ENCODE peak calls at places on chromosomes 11 and 22, in seven cellular contexts. K, P, L, T, X, Z and I are unnamed samples.

GRCh38 chr11:114159802-114160588 is 100.5 kb downstream of the ZBTB16 start:
- DNase-seq in T (peak; percentile 99), P (peak; percentile 98), X (peak; percentile 99), Z (peak; percentile 92), L (peak; percentile 99), K (peak; percentile 86), I (peak; percentile 98)

GRCh38 chr11:12884751-12885318 is 124.3 kb upstream of the RASSF10 start:
- DNase-seq in P (no peak), X (no peak), K (no peak), Z (no peak), T (no peak), L (no peak), I (no peak)

GRCh38 chr11:95520765-95521542 is 268.6 kb downstream of the FAM76B start:
- DNase-seq in L (no peak), T (no peak), X (peak; percentile 62), Z (peak; percentile 65), P (peak; percentile 99), K (no peak), I (no peak)

GRCh38 chr11:121892863-121893262 is 223.2 kb downstream of the BLID start:
- DNase-seq in K (no peak), T (peak; percentile 74), P (peak; percentile 70), L (no peak), X (peak; percentile 34), Z (peak; percentile 76), I (no peak)

GRCh38 chr22:36737776-36738175 is 34.2 kb upstream of the CACNG2 start:
- DNase-seq in P (peak; percentile 49), X (no peak), K (no peak), Z (no peak), L (peak; percentile 81), T (no peak), I (no peak)

GRCh38 chr11:108142304-108142703 is 20.9 kb downstream of the ACAT1 start:
- DNase-seq in Z (no peak), L (no peak), X (no peak), P (no peak), K (no peak), T (no peak), I (no peak)

GRCh38 chr11:47714554-47715081 is 551 bp downstream of the AGBL2 start:
- DNase-seq in Z (peak; percentile 10), K (no peak), L (peak; percentile 62), T (peak; percentile 28), X (no peak), P (peak; percentile 19), I (no peak)

GRCh38 chr11:110311783-110312578 is 15.6 kb upstream of the RDX start:
- DNase-seq in L (no peak), Z (peak; percentile 74), K (no peak), T (peak; percentile 87), X (peak; percentile 63), P (peak; percentile 59), I (peak; percentile 54)

GRCh38 chr11:2930705-2931415 is 1.6 kb upstream of the PHLDA2 start:
- DNase-seq in T (peak; percentile 51), P (peak; percentile 84), X (peak; percentile 84), K (no peak), L (peak; percentile 94), Z (no peak), I (no peak)

GRCh38 chr22:24444729-24445466 is 17.5 kb downstream of the ADORA2A start:
- DNase-seq in P (no peak), K (no peak), T (no peak), Z (no peak), L (no peak), X (no peak), I (no peak)

GRCh38 chr11:73556966-73557365 is 40.9 kb downstream of the FAM168A start:
- DNase-seq in Z (no peak), X (no peak), T (no peak), L (no peak), K (no peak), P (no peak), I (no peak)

GRCh38 chr22:27913162-27913741 is 5.8 kb downstream of the PITPNB start:
- DNase-seq in K (no peak), P (no peak), Z (no peak), T (no peak), L (no peak), X (no peak), I (no peak)

GRCh38 chr11:68845351-68846002 is 3.8 kb upstream of the CPT1A start:
- DNase-seq in L (no peak), T (no peak), K (no peak), P (no peak), Z (no peak), X (no peak), I (no peak)

GRCh38 chr11:119706029-119706428 is 23.0 kb downstream of the NECTIN1 start:
- DNase-seq in K (no peak), X (no peak), P (no peak), Z (no peak), T (no peak), L (no peak), I (no peak)

GRCh38 chr11:76666830-76667229 is 3.7 kb downstream of the LRRC32 start:
- DNase-seq in P (no peak), Z (no peak), T (no peak), X (no peak), K (no peak), L (peak; percentile 12), I (no peak)

GRCh38 chr11:88213406-88213805 is 38.2 kb upstream of the RAB38 start:
- DNase-seq in X (no peak), P (no peak), T (no peak), Z (no peak), L (no peak), K (no peak), I (no peak)

GRCh38 chr11:47394050-47394321 is 14.4 kb upstream of the SLC39A13 start:
- DNase-seq in T (no peak), Z (no peak), K (no peak), P (no peak), L (peak; percentile 45), X (no peak), I (no peak)

GRCh38 chr22:24413726-24414385 is 13.5 kb upstream of the ADORA2A start:
- DNase-seq in L (peak; percentile 27), Z (no peak), T (no peak), K (no peak), X (no peak), P (no peak), I (no peak)

GRCh38 chr22:17924076-17924475 is 100.3 kb downstream of the MICAL3 start:
- DNase-seq in L (no peak), K (no peak), T (no peak), X (no peak), Z (no peak), P (no peak), I (no peak)

GRCh38 chr22:17922925-17923898 is 101.1 kb downstream of the MICAL3 start:
- DNase-seq in K (no peak), X (peak; percentile 58), T (peak; percentile 66), Z (peak; percentile 97), P (no peak), L (no peak), I (peak; percentile 89)

GRCh38 chr22:17920992-17921650 is 103.2 kb downstream of the MICAL3 start:
- DNase-seq in T (peak; percentile 36), X (no peak), K (no peak), P (no peak), Z (no peak), L (no peak), I (no peak)

GRCh38 chr22:17920145-17920605 is 104.2 kb downstream of the MICAL3 start:
- DNase-seq in T (peak; percentile 48), X (no peak), K (no peak), L (peak; percentile 68), P (peak; percentile 82), Z (peak; percentile 76), I (no peak)

DNA sequence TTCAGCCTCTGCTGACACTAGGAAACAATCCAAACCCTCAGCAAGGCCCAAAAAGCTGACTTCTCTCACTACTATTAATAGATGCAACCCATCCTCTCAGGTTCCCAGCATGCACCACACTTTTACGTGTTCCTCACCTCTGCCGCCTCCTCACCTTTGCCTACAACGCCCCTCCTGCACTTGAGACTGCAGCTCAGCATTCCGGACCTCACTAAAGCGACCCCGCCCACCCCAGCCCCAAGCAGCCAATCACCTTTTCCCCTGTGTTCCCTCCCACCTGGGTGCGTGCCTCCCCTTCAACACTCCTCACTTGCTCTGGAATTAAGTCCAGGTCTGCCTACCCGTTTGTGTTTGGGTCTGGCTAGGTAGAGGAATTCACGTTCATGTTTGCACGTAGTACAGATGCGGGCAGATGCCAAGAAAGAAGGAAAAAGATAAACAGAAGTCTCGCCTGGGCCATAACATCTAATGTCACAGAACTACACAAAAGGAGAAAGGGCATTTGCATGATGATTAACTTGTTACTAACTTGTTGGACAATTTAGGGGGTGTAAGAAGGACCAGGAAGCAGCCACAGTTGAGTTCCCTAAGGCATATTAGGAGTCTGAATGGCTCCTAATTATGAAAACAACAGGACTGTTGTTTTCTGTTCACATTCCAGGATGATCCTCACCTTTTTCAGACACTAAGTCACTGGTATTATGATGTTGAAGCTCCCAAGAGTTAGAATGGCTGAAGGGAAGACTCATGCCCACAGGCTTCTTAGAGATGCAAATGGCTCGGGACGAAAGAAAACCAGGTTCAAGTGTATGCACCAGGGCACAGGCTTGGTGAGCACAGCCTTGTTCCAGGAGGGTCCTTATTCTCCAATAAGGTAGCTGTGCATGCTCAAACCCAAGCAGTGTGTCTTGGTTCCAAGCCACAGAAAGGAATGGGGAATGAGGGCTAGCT is 102.2 kb downstream of the MICAL3 start:
- DNase-seq in Z (peak; percentile 42), P (peak; percentile 68), L (no peak), K (no peak), T (no peak), X (no peak), I (no peak)
- H3K4me3 ChIP-seq in Z (peak overlapping the region; percentile 23), P (no peak overlapping the region), L (no peak overlapping the region), K (no peak overlapping the region), T (no peak overlapping the region), X (no peak overlapping the region), I (no peak overlapping the region)

GRCh38 chr22:29396126-29396525 is 7.8 kb upstream of the AP1B1 start:
- DNase-seq in L (no peak), K (no peak), Z (no peak), P (no peak), X (no peak), T (no peak), I (no peak)
- H3K4me3 ChIP-seq in L (no peak overlapping the region), K (no peak overlapping the region), Z (no peak overlapping the region), P (no peak overlapping the region), X (no peak overlapping the region), T (no peak overlapping the region), I (no peak overlapping the region)

GRCh38 chr11:58165504-58166106 is 23.3 kb upstream of the OR9Q2 start:
- DNase-seq in Z (no peak), K (no peak), P (no peak), T (no peak), X (no peak), L (no peak), I (no peak)
- H3K4me3 ChIP-seq in Z (no peak overlapping the region), K (no peak overlapping the region), P (no peak overlapping the region), T (no peak overlapping the region), X (no peak overlapping the region), L (no peak overlapping the region), I (no peak overlapping the region)

GRCh38 chr11:31387379-31387778 is 17.7 kb downstream of the DNAJC24 start:
- DNase-seq in K (no peak), X (no peak), T (no peak), L (no peak), Z (peak; percentile 20), P (peak; percentile 70), I (no peak)

DNA sequence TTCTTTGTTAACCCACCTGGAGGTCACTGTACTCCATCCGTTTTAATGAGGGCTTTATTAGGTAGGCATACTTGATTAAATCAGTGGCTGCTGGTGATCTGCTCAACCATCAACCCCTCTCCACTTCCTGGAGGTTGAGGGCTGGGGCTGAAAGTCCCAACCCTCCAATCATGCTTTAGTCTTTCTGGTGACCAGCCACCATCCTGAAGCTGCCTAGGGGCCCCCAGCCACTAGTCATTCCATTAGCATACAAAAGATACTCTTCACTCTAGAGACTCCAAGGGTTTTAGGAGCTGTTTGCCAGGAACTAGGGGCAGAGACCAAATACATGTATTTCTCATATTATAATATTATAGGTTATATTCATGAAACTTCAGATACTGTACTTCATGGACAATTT is 13.5 kb downstream of the DNAJC24 start:
- DNase-seq in P (no peak), X (no peak), Z (no peak), T (no peak), K (no peak), L (no peak), I (no peak)
- H3K4me3 ChIP-seq in P (no peak overlapping the region), X (no peak overlapping the region), Z (no peak overlapping the region), T (no peak overlapping the region), K (no peak overlapping the region), L (no peak overlapping the region), I (no peak overlapping the region)